ENCODE peak calls at places on chromosomes 12 and 14, in four cellular contexts. One of them, this sample, is unnamed.
A peak's percentile ranks its signal among the peaks of the same experiment; 100 is the strongest.

GRCh38 chr12:54220092-54220557 is 31.3 kb upstream of the SMUG1 start:
- DNase-seq in K562: peak; percentile 77
- DNase-seq in HepG2: peak; percentile 45
- DNase-seq in A549: peak; percentile 61
- DNase-seq in this sample: peak; percentile 74

GRCh38 chr14:58299665-58300202 is 1.4 kb downstream of the ARID4A start:
- DNase-seq in K562: peak; percentile 14
- DNase-seq in HepG2: no peak
- DNase-seq in A549: no peak
- DNase-seq in this sample: no peak

GRCh38 chr12:25590021-25590721 is 37.1 kb upstream of the LMNTD1 start:
- DNase-seq in K562: no peak
- DNase-seq in A549: no peak
- DNase-seq in HepG2: no peak
- DNase-seq in this sample: no peak

GRCh38 chr12:20420557-20420956 is 52.2 kb downstream of the PDE3A start:
- DNase-seq in K562: no peak
- DNase-seq in A549: no peak
- DNase-seq in HepG2: no peak
- DNase-seq in this sample: no peak

GRCh38 chr12:119415714-119416113 is 81.2 kb downstream of the CCDC60 start:
- DNase-seq in K562: no peak
- DNase-seq in HepG2: no peak
- DNase-seq in A549: no peak
- DNase-seq in this sample: no peak

GRCh38 chr12:30323008-30323407 is 372.7 kb downstream of the IPO8 start:
- DNase-seq in HepG2: no peak
- DNase-seq in A549: no peak
- DNase-seq in K562: no peak
- DNase-seq in this sample: no peak

GRCh38 chr12:68378859-68379628 is 46.9 kb upstream of the MDM1 start:
- DNase-seq in A549: no peak
- DNase-seq in K562: peak; percentile 57
- DNase-seq in HepG2: no peak
- DNase-seq in this sample: no peak

GRCh38 chr14:105281354-105282097 is 19.3 kb downstream of the BRF1 start:
- DNase-seq in K562: peak; percentile 44
- DNase-seq in A549: peak; percentile 62
- DNase-seq in HepG2: peak; percentile 46
- DNase-seq in this sample: peak; percentile 83

GRCh38 chr12:70606001-70606400 is 31.2 kb downstream of the PTPRB start:
- DNase-seq in K562: no peak
- DNase-seq in HepG2: peak; percentile 23
- DNase-seq in A549: no peak
- DNase-seq in this sample: peak; percentile 56

GRCh38 chr14:98167702-98168101 is 1104.3 kb downstream of the BCL11B start:
- DNase-seq in A549: no peak
- DNase-seq in K562: no peak
- DNase-seq in HepG2: no peak
- DNase-seq in this sample: no peak

GRCh38 chr12:47885012-47885501 is 19.7 kb downstream of the VDR start:
- DNase-seq in HepG2: no peak
- DNase-seq in A549: no peak
- DNase-seq in K562: no peak
- DNase-seq in this sample: no peak

GRCh38 chr12:93901739-93902138 is 224.6 kb downstream of the CRADD start:
- DNase-seq in K562: no peak
- DNase-seq in A549: no peak
- DNase-seq in HepG2: no peak
- DNase-seq in this sample: no peak

GRCh38 chr12:6967548-6968100 is 2.8 kb downstream of the PHB2 start:
- DNase-seq in A549: no peak
- DNase-seq in HepG2: no peak
- DNase-seq in K562: no peak
- DNase-seq in this sample: no peak

GRCh38 chr12:70754330-70754741 is 117.1 kb upstream of the PTPRB start:
- DNase-seq in HepG2: no peak
- DNase-seq in K562: peak; percentile 42
- DNase-seq in A549: no peak
- DNase-seq in this sample: no peak

GRCh38 chr14:64968651-64969050 is 3.5 kb downstream of the RAB15 start:
- DNase-seq in HepG2: no peak
- DNase-seq in K562: no peak
- DNase-seq in A549: no peak
- DNase-seq in this sample: no peak

GRCh38 chr14:68306934-68307758 is 485.7 kb downstream of the ZFP36L1 start:
- DNase-seq in HepG2: peak; percentile 48
- DNase-seq in K562: no peak
- DNase-seq in A549: no peak
- DNase-seq in this sample: peak; percentile 51

GRCh38 chr12:10363922-10364838 is 25.7 kb downstream of the KLRK1 start:
- DNase-seq in A549: peak; percentile 28
- DNase-seq in HepG2: peak; percentile 18
- DNase-seq in K562: peak; percentile 48
- DNase-seq in this sample: peak; percentile 41

GRCh38 chr14:52360831-52361230 is 46.7 kb downstream of the PTGER2 start:
- DNase-seq in A549: no peak
- DNase-seq in HepG2: no peak
- DNase-seq in K562: no peak
- DNase-seq in this sample: no peak

GRCh38 chr12:62256408-62257079 is 3.7 kb upstream of the USP15 start:
- DNase-seq in K562: peak; percentile 17
- DNase-seq in A549: no peak
- DNase-seq in HepG2: no peak
- DNase-seq in this sample: peak; percentile 36

GRCh38 chr12:116784238-116784612 is 46.1 kb downstream of the RNFT2 start:
- DNase-seq in A549: peak; percentile 55
- DNase-seq in K562: peak; percentile 84
- DNase-seq in HepG2: no peak
- DNase-seq in this sample: no peak

GRCh38 chr12:75630091-75630490 is 118.7 kb upstream of the KRR1 start:
- DNase-seq in A549: no peak
- DNase-seq in K562: no peak
- DNase-seq in HepG2: no peak
- DNase-seq in this sample: no peak

GRCh38 chr12:75632452-75632851 is 121.0 kb upstream of the KRR1 start:
- DNase-seq in K562: no peak
- DNase-seq in HepG2: no peak
- DNase-seq in A549: no peak
- DNase-seq in this sample: no peak

GRCh38 chr12:75633789-75634188 is 122.4 kb upstream of the KRR1 start:
- DNase-seq in A549: no peak
- DNase-seq in HepG2: no peak
- DNase-seq in K562: no peak
- DNase-seq in this sample: no peak

GRCh38 chr12:75634244-75635222 is 123.1 kb upstream of the KRR1 start:
- DNase-seq in A549: no peak
- DNase-seq in K562: no peak
- DNase-seq in HepG2: no peak
- DNase-seq in this sample: no peak

DNA sequence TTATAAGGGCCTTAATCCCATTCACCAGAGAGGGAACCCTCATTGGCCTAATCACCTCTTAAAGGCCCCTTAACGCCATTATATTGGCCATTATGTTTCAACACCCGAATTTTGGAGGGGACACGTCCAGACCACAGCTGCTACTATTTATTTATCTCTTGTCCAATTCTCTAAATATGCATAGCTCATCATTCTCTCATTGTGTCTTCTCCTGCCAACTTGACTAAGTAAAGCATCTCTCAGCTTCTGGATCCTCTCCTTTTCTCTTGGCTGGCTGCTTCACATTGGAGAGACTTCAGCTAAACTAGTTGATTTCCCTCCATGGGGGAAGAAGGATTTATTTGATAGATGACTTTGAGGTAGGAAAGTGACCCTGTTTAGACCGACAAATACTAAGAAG is 120.4 kb upstream of the KRR1 start:
- DNase-seq in K562: no peak
- DNase-seq in A549: no peak
- DNase-seq in HepG2: no peak
- DNase-seq in this sample: no peak
- TF ChIP-seq MAZ in K562: no peak
- TF ChIP-seq MAZ in A549: no peak
- TF ChIP-seq MAZ in HepG2: no peak
- TF ChIP-seq MAZ in this sample: no peak

GRCh38 chr14:24194186-24194872 is 912 bp downstream of the TM9SF1 start:
- DNase-seq in A549: no peak
- DNase-seq in HepG2: no peak
- DNase-seq in K562: no peak
- DNase-seq in this sample: no peak

GRCh38 chr14:24195186-24196070 is at the start of gene TM9SF1:
- DNase-seq in HepG2: peak; percentile 93
- DNase-seq in K562: peak; percentile 85
- DNase-seq in A549: peak; percentile 79
- DNase-seq in this sample: peak; percentile 87

GRCh38 chr14:24197066-24197465 is 1.8 kb upstream of the TM9SF1 start:
- DNase-seq in A549: no peak
- DNase-seq in K562: peak; percentile 29
- DNase-seq in HepG2: no peak
- DNase-seq in this sample: no peak

GRCh38 chr14:24194873-24195185 is 412 bp downstream of the TM9SF1 start:
- DNase-seq in A549: peak; percentile 21
- DNase-seq in HepG2: no peak
- DNase-seq in K562: no peak
- DNase-seq in this sample: no peak

DNA sequence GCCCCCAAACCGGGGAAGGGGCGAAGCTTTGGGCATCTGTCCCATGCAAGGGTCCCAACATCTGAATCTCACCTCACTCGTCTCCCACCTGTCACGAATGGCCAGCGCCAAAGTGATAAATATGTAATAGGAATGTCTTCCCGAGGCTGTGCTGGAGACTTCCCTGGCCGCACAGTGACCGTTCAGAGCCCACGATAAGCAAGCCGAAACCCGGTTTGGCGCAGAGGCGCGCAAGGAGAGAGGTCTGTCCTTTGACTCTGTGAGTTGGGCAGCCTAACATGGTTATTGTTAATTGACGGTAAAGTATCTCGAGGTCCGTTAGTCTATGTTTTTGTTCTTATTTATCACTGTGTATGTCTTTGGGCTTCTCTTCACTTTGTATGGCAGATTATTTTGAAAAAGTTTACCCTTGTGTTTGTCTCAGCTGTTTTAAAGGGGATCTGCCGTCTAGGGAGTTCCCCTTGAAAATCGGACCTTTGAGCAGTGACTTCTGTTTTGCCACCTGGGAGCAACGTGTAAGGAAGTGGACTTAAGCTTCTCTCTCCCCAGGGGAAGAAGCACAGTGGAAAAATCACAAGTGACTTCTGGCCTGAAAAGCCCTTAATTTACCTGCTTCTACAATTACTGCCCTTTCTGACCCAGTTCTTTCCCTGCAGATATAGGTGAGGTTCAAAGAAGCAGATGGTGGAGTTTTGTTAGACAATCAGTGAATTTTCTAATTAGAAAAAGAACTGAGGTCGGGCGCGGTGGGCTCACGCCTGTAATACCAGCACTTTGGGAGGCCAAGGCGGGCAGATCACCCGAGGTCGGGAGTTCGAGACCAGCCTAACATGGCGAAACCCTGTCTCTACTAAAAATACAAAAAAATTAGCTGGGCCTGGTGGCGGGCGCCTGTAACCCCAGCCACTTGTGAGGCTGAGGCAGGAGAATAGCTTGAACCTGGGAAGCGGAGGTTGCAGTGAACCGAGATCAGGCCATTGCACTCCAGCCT is 1.1 kb upstream of the TM9SF1 start:
- DNase-seq in K562: peak; percentile 27
- DNase-seq in HepG2: peak; percentile 67
- DNase-seq in A549: no peak
- DNase-seq in this sample: peak; percentile 22
- TF ChIP-seq MAZ in K562: no peak
- TF ChIP-seq MAZ in HepG2: no peak
- TF ChIP-seq MAZ in A549: no peak
- TF ChIP-seq MAZ in this sample: no peak

DNA sequence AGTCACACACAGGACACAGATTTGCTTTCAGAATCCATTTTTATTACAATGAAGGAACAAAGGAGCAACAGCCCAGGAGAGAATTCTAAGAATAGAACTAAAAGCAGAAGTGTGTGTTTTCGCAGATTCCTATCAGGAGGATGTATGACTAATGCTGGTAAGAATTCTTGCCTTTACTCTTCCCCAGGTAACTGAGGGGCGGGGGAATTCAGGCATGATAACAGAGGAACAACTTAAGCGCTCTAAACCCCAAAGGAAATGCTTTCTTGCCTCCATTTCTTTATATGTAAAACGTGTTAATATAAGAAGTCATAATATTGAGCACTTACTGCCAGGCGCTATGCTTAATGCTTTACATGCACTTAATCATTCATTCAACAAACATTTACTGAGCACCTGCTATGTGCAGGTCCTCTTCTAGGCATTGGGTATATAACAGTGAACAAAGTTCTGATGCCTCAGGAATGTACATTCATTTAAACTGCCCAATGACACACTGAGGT is 4.5 kb downstream of the HCAR1 start:
- DNase-seq in A549: no peak
- DNase-seq in HepG2: peak; percentile 69
- DNase-seq in K562: no peak
- DNase-seq in this sample: no peak
- TF ChIP-seq MAZ in A549: no peak
- TF ChIP-seq MAZ in HepG2: no peak
- TF ChIP-seq MAZ in K562: no peak
- TF ChIP-seq MAZ in this sample: no peak

GRCh38 chr12:104263580-104264358 is 39.8 kb upstream of the EID3 start:
- DNase-seq in A549: no peak
- DNase-seq in K562: no peak
- DNase-seq in HepG2: no peak
- DNase-seq in this sample: peak; percentile 67
- TF ChIP-seq MAZ in A549: no peak
- TF ChIP-seq MAZ in K562: no peak
- TF ChIP-seq MAZ in HepG2: no peak
- TF ChIP-seq MAZ in this sample: no peak

DNA sequence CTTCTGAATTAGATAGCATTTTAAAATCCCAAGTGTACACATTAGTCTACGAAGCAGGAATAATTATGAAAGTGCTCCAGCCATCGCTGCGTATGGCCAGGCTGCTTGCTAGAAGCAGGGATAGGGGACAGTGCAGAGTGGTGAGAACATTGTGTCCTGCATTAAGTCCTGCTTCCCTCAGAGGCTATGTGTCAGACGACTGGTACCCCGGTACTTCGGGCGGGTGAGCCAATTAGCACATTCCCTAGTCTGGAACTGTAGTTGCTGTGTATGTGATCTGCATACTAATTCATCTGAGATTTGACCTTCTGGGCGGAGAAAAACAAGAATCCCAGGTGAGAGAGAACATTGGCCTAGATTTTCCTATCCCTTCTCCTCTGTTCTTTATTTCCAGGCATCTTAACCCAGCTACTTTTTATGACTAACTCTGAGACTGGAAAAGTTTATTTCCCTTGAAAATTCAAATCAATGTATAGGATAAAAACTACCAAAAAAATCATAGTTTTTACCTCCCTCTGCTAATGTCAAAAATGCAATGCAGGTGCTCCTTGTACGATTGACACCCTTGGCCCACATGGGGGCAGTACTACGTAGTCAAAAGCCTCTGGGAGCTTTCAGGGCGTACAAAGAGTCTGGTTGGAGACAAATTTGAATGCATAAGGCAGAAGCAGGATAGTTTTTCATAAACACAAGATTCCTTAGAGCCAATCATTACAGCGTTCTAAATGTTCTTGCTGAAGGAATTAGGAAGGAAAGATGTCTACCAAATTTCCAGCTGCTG is 764.3 kb downstream of the NOVA1 start:
- DNase-seq in HepG2: peak; percentile 46
- DNase-seq in K562: no peak
- DNase-seq in A549: no peak
- DNase-seq in this sample: no peak
- TF ChIP-seq MAZ in HepG2: no peak
- TF ChIP-seq MAZ in K562: no peak
- TF ChIP-seq MAZ in A549: no peak
- TF ChIP-seq MAZ in this sample: no peak